ENCODE peak calls at places on chromosomes 11 and 22, in six cellular contexts. U is IMR-90, I is A549, A is GM12878, P is K562, D is HepG2. E is an unnamed sample.
A peak's percentile ranks its signal among the peaks of the same experiment; 100 is the strongest.

GRCh38 chr11:11407065-11407737 is 54.2 kb upstream of the CSNK2A3 start:
- DNase-seq in D (no peak), U (no peak), P (no peak), A (no peak), I (no peak), E (no peak)

GRCh38 chr11:72379384-72380131 is 54.8 kb downstream of the CLPB start:
- DNase-seq in A (no peak), U (no peak), P (no peak), D (no peak), I (no peak), E (no peak)

GRCh38 chr11:128548655-128549255 is 38.6 kb downstream of the ETS1 start:
- DNase-seq in U (peak; percentile 32), I (no peak), P (no peak), D (no peak), A (no peak), E (no peak)

GRCh38 chr11:22567759-22568158 is 57.9 kb downstream of the FANCF start:
- DNase-seq in I (no peak), U (no peak), A (no peak), P (no peak), D (no peak), E (no peak)

GRCh38 chr11:112555491-112556364 is 295.1 kb upstream of the PLET1 start:
- DNase-seq in P (peak; percentile 59), I (peak; percentile 12), D (peak; percentile 21), U (peak; percentile 35), A (no peak), E (peak; percentile 76)

GRCh38 chr22:33819743-33820142 is 100.5 kb downstream of the LARGE1 start:
- DNase-seq in A (no peak), U (no peak), D (no peak), P (no peak), I (peak; percentile 22), E (no peak)

GRCh38 chr11:12280199-12280837 is 97.1 kb upstream of the PARVA start:
- DNase-seq in A (no peak), I (no peak), D (no peak), U (no peak), P (no peak), E (no peak)

GRCh38 chr11:2904153-2905052 is 18.8 kb upstream of the CDKN1C start:
- DNase-seq in U (no peak), A (no peak), D (no peak), I (peak; percentile 38), P (no peak), E (no peak)

GRCh38 chr22:33476716-33477115 is 418.5 kb upstream of the SYN3 start:
- DNase-seq in U (peak; percentile 43), I (peak; percentile 15), P (no peak), D (peak; percentile 61), A (no peak), E (no peak)

GRCh38 chr22:37300551-37301017 is 18.3 kb downstream of the CYTH4 start:
- DNase-seq in A (no peak), D (no peak), U (no peak), I (no peak), P (no peak), E (no peak)

GRCh38 chr11:77198440-77198849 is 70.4 kb downstream of the MYO7A start:
- DNase-seq in I (peak; percentile 53), P (peak; percentile 84), U (peak; percentile 10), D (peak; percentile 41), A (no peak), E (peak; percentile 68)

GRCh38 chr22:49404020-49404419 is 423.7 kb downstream of the BRD1 start:
- DNase-seq in P (no peak), A (no peak), D (no peak), U (no peak), I (no peak), E (no peak)

GRCh38 chr11:73902303-73902702 is 25.5 kb downstream of the PAAF1 start:
- DNase-seq in U (no peak), D (no peak), A (no peak), I (no peak), P (no peak), E (no peak)

GRCh38 chr22:44180706-44181032 is at the start of gene PARVG:
- DNase-seq in I (no peak), D (no peak), P (no peak), U (no peak), A (peak; percentile 57), E (peak; percentile 30)

GRCh38 chr22:20652582-20652981 is 121.3 kb upstream of the SERPIND1 start:
- DNase-seq in I (no peak), A (no peak), D (no peak), U (no peak), P (no peak), E (peak; percentile 3)

GRCh38 chr11:96075532-96075959 is 151.6 kb upstream of the MTMR2 start:
- DNase-seq in U (peak; percentile 23), I (no peak), A (peak; percentile 74), P (no peak), D (no peak), E (no peak)

GRCh38 chr11:128610765-128611617 is 23.6 kb upstream of the ETS1 start:
- DNase-seq in P (no peak), U (no peak), A (peak; percentile 93), D (no peak), I (no peak), E (no peak)

GRCh38 chr11:102924851-102925380 is 30.6 kb downstream of the MMP13 start:
- DNase-seq in D (no peak), U (no peak), A (no peak), I (no peak), P (no peak), E (no peak)

GRCh38 chr11:125944350-125945010 is 1.4 kb upstream of the VSIG10L2 start:
- DNase-seq in A (no peak), I (no peak), U (no peak), D (no peak), P (no peak), E (no peak)

GRCh38 chr22:49632199-49633009 is 195.3 kb downstream of the BRD1 start:
- DNase-seq in U (peak; percentile 28), D (peak; percentile 27), I (peak; percentile 55), A (no peak), P (no peak), E (peak; percentile 84)

GRCh38 chr11:86138958-86139357 is 70.1 kb upstream of the PICALM start:
- DNase-seq in U (no peak), P (no peak), A (peak; percentile 84), D (no peak), I (no peak), E (no peak)

GRCh38 chr22:22710719-22711531 is 66.5 kb downstream of the GGTLC2 start:
- DNase-seq in P (peak; percentile 98), I (peak; percentile 37), D (peak; percentile 15), U (peak; percentile 17), A (no peak), E (peak; percentile 76)

DNA sequence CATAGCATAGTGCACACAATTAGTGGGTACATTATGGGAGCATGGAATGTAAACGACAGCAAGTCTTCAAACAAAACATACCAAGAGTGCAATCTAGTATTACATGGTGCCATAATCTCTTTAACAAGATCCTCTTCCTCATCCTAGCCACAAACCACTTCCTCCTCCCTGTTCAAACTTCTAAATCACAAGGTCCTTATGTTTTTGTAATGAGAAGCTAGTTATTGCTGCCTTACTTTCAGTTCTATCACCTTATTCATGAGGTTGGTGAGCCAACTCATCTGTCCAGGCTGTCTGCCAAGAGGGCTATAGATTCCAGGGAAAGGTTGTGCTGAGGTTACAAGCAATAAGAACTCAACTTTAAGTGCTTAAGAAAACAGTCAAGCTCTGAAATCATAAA is 195.4 kb upstream of the ARHGAP20 start:
- DNase-seq in P (no peak), D (no peak), U (peak; percentile 98), I (peak; percentile 5), A (no peak), E (no peak)
- TF ChIP-seq BHLHE40 in P (no peak), D (no peak), U (no peak), I (no peak), A (no peak), E (no peak)

DNA sequence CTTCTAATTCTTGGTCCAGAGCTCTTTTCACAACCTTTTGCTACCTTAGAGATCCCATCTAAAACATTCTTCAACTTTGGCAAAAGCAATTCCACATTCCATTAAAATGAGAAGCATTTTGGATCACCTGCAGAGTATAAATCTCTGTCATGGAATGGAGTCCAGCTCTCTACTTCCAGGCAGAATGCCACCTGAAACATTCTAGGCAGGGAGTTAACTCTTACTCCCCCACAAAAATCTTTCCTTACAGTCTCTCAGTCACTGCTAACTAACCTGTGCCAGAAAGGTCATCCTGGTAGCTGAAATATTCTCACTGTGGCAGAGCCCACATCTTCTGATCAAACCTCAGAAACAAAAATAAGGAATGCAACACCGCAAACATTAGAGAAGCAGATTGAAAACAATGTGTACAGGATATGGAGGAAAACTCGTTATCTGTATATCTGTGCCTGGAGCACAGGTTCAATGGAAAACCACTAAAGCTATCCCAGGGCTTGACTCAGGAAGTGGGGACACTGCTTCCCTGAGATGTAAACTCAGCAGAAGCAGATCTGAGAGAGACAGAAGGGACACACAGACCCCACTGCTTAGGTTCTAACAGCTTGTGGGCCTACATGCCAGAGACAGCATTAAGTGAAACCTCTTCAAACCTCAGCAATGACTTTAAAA is 78.9 kb downstream of the KCNC1 start:
- DNase-seq in P (no peak), I (no peak), A (no peak), U (no peak), D (no peak), E (no peak)
- TF ChIP-seq BHLHE40 in P (no peak), I (no peak), A (no peak), U (no peak), D (no peak), E (no peak)

DNA sequence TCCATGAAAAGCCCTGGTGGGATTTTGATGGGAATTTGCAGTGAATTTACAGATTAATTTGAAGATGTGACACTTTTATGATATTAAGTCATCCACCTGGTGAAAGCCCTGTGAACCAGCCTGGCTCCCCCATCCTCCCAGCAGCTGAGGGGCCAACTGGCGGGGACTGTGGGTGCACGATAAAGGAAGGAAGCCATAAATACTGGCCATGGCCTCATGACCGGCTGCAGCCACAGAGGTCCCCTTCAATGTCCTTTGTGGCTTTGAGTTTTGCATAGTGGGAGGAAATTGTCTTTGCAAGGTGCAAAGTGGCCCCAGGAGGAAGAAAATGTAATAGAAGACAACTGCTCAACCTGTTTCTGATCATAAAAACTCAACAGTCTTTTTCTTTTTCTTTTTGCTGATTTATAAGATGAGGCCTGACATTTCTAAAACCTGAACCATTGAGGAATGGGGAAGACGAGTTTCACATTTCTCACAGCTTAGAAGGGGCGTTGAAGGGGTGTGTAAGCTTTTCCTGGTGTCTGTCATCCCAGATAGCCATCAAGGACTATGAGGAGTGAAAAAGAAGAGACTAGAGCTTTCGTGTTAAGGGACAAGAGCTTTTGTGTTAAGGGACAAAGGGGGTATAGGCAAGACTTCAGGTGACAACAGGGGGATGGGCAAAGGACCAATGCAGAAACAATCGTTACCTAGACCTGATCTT is 6.3 kb upstream of the NDUFV1 start:
- DNase-seq in D (no peak), A (peak; percentile 64), I (no peak), P (peak; percentile 65), U (no peak), E (no peak)
- TF ChIP-seq BHLHE40 in D (no peak), A (peak; percentile 66), I (no peak), P (peak; percentile 34), U (no peak), E (no peak)

GRCh38 chr11:46129133-46129532 is 7.9 kb upstream of the PHF21A start:
- DNase-seq in U (no peak), I (no peak), P (no peak), D (no peak), A (no peak), E (no peak)

GRCh38 chr11:46122955-46123354 is 1.7 kb upstream of the PHF21A start:
- DNase-seq in P (no peak), U (peak; percentile 53), A (no peak), I (no peak), D (peak; percentile 27), E (no peak)

GRCh38 chr11:46125284-46125683 is 4.0 kb upstream of the PHF21A start:
- DNase-seq in P (no peak), D (no peak), I (no peak), U (no peak), A (no peak), E (no peak)

GRCh38 chr11:46130286-46130937 is 9.2 kb upstream of the PHF21A start:
- DNase-seq in D (no peak), P (no peak), A (no peak), I (no peak), U (no peak), E (no peak)

GRCh38 chr11:46127150-46127638 is 5.9 kb upstream of the PHF21A start:
- DNase-seq in I (peak; percentile 91), A (no peak), U (peak; percentile 49), D (peak; percentile 85), P (peak; percentile 91), E (peak; percentile 42)
- TF ChIP-seq BHLHE40 in I (no peak), A (no peak), U (no peak), D (no peak), P (peak; percentile 26), E (no peak)

E was measured in HEK293T.